ENCODE peak calls at places on chromosome 9, in nine cellular contexts. J, E, U, I, B, W, D, Q and M are unnamed samples.

GRCh38 chr9:96022445-96023031 is 147.0 kb downstream of the ERCC6L2 start:
- DNase-seq in J (no peak), E (no peak), U (no peak), I (no peak), B (no peak), W (no peak), D (no peak), Q (peak; percentile 84), M (peak; percentile 11)

GRCh38 chr9:76203373-76203772 is 190.9 kb downstream of the RFK start:
- DNase-seq in J (no peak), E (peak; percentile 61), U (no peak), I (no peak), B (peak; percentile 56), W (no peak), D (no peak), Q (no peak), M (no peak)

GRCh38 chr9:117021881-117022280 is 334.8 kb downstream of the TRIM32 start:
- DNase-seq in J (no peak), E (no peak), U (no peak), I (no peak), B (no peak), W (peak; percentile 3), D (no peak), Q (no peak), M (no peak)

GRCh38 chr9:117247271-117247670 is 167.6 kb downstream of the ASTN2 start:
- DNase-seq in J (no peak), E (no peak), U (no peak), I (no peak), B (peak; percentile 11), W (peak; percentile 15), D (no peak), Q (peak; percentile 61), M (peak; percentile 30)

GRCh38 chr9:34899535-34900158 is 58.4 kb upstream of the PHF24 start:
- DNase-seq in J (peak; percentile 54), E (peak; percentile 80), U (peak; percentile 34), I (peak; percentile 70), B (peak; percentile 67), W (peak; percentile 77), D (peak; percentile 79), Q (peak; percentile 94), M (peak; percentile 54)

GRCh38 chr9:112299514-112299913 is 33.9 kb downstream of the PTBP3 start:
- DNase-seq in J (no peak), E (no peak), U (no peak), I (no peak), B (no peak), W (peak; percentile 45), D (peak; percentile 20), Q (no peak), M (no peak)

GRCh38 chr9:125807065-125807464 is 59.9 kb downstream of the PBX3 start:
- DNase-seq in J (no peak), E (no peak), U (no peak), I (no peak), B (no peak), W (peak; percentile 71), D (no peak), Q (no peak), M (no peak)

GRCh38 chr9:91889161-91889560 is 60.9 kb downstream of the ROR2 start:
- DNase-seq in J (no peak), E (no peak), U (no peak), I (no peak), B (no peak), W (no peak), D (no peak), Q (no peak), M (no peak)

GRCh38 chr9:38066907-38067610 is 2.0 kb downstream of the SHB start:
- DNase-seq in J (no peak), E (peak; percentile 79), U (peak; percentile 27), I (no peak), B (peak; percentile 72), W (no peak), D (peak; percentile 75), Q (peak; percentile 78), M (no peak)

GRCh38 chr9:6598249-6598725 is 47.2 kb downstream of the GLDC start:
- DNase-seq in J (no peak), E (no peak), U (no peak), I (no peak), B (no peak), W (no peak), D (no peak), Q (no peak), M (no peak)

GRCh38 chr9:71824242-71824641 is 55.9 kb upstream of the CEMIP2 start:
- DNase-seq in J (no peak), E (no peak), U (no peak), I (no peak), B (no peak), W (no peak), D (no peak), Q (no peak), M (no peak)

GRCh38 chr9:14221558-14221957 is 92.4 kb downstream of the NFIB start:
- DNase-seq in J (no peak), E (no peak), U (no peak), I (no peak), B (no peak), W (peak; percentile 40), D (no peak), Q (no peak), M (no peak)

GRCh38 chr9:114008667-114009410 is 69.3 kb downstream of the AMBP start:
- DNase-seq in J (no peak), E (peak; percentile 7), U (no peak), I (no peak), B (no peak), W (no peak), D (no peak), Q (peak; percentile 20), M (no peak)

GRCh38 chr9:2341956-2342355 is 279.6 kb upstream of the VLDLR start:
- DNase-seq in J (no peak), E (no peak), U (no peak), I (no peak), B (no peak), W (no peak), D (no peak), Q (no peak), M (no peak)

GRCh38 chr9:84206801-84207200 is 133.8 kb downstream of the SLC28A3 start:
- DNase-seq in J (no peak), E (no peak), U (no peak), I (no peak), B (no peak), W (no peak), D (no peak), Q (no peak), M (no peak)

GRCh38 chr9:15738011-15738410 is 185.2 kb downstream of the CCDC171 start:
- DNase-seq in J (no peak), E (no peak), U (no peak), I (no peak), B (no peak), W (no peak), D (no peak), Q (no peak), M (peak; percentile 8)

GRCh38 chr9:94097788-94098413 is 13.6 kb downstream of the PTPDC1 start:
- DNase-seq in J (no peak), E (no peak), U (no peak), I (no peak), B (no peak), W (peak; percentile 86), D (no peak), Q (no peak), M (no peak)

GRCh38 chr9:125550216-125550614 is 156.8 kb downstream of the MAPKAP1 start:
- DNase-seq in J (no peak), E (no peak), U (no peak), I (no peak), B (no peak), W (peak; percentile 29), D (no peak), Q (no peak), M (no peak)

GRCh38 chr9:114958021-114958846 is 27.8 kb upstream of the TNFSF8 start:
- DNase-seq in J (no peak), E (no peak), U (no peak), I (no peak), B (no peak), W (no peak), D (peak; percentile 33), Q (no peak), M (no peak)

GRCh38 chr9:127557466-127557869 is 54.6 kb upstream of the STXBP1 start:
- DNase-seq in J (no peak), E (no peak), U (no peak), I (no peak), B (no peak), W (peak; percentile 71), D (no peak), Q (no peak), M (no peak)
- H3K4me1 ChIP-seq in J (peaks cover 52% of the 10 kb centered on the region), E (peaks cover 70% of the 10 kb centered on the region), U (peaks cover 85% of the 10 kb centered on the region), I (peaks cover 52% of the 10 kb centered on the region), B (peaks cover 55% of the 10 kb centered on the region), W (peaks cover 77% of the 10 kb centered on the region), D (peaks cover 83% of the 10 kb centered on the region), Q (peaks cover 15% of the 10 kb centered on the region), M (peaks cover 13% of the 10 kb centered on the region)

GRCh38 chr9:128098017-128098935 is 29.3 kb downstream of the PTGES2 start:
- DNase-seq in J (peak; percentile 27), E (peak; percentile 98), U (peak; percentile 93), I (peak; percentile 10), B (peak; percentile 98), W (peak; percentile 98), D (peak; percentile 99), Q (peak; percentile 97), M (peak; percentile 98)
- H3K4me3 ChIP-seq in J (no peak overlapping the region), E (peak overlapping the region; percentile 50), U (peak overlapping the region; percentile 69), I (no peak overlapping the region), B (peak overlapping the region; percentile 31), W (peak overlapping the region; percentile 82), D (peak overlapping the region; percentile 56), Q (peak overlapping the region; percentile 81), M (peak overlapping the region; percentile 42)

DNA sequence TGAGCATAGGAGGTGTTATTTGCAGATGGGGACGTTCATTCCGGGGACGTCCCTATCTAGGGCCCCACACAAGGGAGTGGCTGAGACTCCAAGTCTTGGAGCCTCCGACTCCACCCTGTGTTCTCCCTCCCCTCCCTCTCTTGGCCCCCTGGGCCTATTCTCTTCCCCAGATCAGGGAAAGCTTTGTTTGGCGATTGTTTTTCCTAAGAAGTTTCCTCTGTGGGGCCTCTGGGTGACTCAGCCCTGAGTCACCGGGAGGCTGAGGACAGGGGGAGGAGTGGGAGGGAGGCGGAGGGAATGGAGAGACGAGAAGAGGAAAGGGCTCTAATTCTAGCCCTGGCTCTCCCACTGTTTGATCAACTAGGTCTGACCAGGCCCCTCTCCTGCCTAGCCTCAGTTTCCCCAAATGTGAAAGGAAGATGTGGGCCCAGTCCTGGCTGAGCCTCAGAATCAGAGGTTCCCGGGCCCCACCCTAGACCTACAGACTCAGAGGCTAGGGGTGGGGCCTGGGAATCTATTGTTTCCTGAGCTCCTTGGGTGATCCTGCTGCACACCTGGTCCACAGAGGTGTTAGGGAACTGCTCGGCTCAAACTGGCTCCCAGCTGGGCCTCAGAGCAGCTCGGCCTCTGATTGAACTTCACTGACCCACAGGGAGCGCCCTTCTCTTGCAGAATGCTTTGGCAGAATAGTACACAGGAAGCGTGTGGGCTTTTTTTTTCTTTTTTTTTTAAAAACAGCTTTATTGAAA is 19.2 kb downstream of the GSN start:
- DNase-seq in J (no peak), E (peak; percentile 85), U (peak; percentile 70), I (no peak), B (peak; percentile 73), W (peak; percentile 97), D (peak; percentile 91), Q (peak; percentile 96), M (peak; percentile 99)
- H3K27me3 ChIP-seq in J (no peaks in the 10 kb centered on the region), E (no peaks in the 10 kb centered on the region), U (no peaks in the 10 kb centered on the region), I (no peaks in the 10 kb centered on the region), B (no peaks in the 10 kb centered on the region), W (no peaks in the 10 kb centered on the region), D (no peaks in the 10 kb centered on the region), Q (no peaks in the 10 kb centered on the region), M (no peaks in the 10 kb centered on the region)

DNA sequence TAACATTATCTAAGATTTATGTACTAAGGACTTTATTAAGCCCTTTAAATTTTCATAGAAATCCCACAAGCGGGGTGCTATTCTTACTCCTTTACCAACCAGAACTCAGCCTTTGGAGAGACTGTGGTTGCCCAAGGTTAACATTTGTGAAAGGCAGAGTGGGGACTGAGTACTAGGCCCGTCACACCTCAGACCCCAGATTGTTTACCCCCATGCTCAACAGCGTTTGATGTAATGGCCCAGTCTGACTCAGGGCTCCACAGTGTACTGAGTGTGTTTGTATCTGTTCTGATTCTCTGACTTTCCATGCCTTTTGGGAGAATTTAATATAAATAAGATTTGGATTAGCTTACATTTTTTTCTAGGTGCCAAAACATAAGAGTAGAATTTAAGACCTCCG is 110.0 kb downstream of the GAS1 start:
- DNase-seq in J (no peak), E (no peak), U (no peak), I (no peak), B (no peak), W (no peak), D (no peak), Q (no peak), M (no peak)
- H3K4me1 ChIP-seq in J (no peaks in the 10 kb centered on the region), E (no peaks in the 10 kb centered on the region), U (no peaks in the 10 kb centered on the region), I (no peaks in the 10 kb centered on the region), B (no peaks in the 10 kb centered on the region), W (peaks cover 2% of the 10 kb centered on the region), D (no peaks in the 10 kb centered on the region), Q (no peaks in the 10 kb centered on the region), M (no peaks in the 10 kb centered on the region)